ENCODE peak calls at places on chromosomes 4 and X, in six cellular contexts. Q is ovary, G is IMR-90, B is psoas muscle, M is suprapubic skin, N is DND-41. X is an unnamed sample.

GRCh38 chr4:96293806-96294205 is 453.9 kb downstream of the PDHA2 start:
- DNase-seq in B (no peak), Q (no peak), M (no peak), N (no peak), G (no peak), X (no peak)

GRCh38 chr4:122798101-122798500 is 28.5 kb upstream of the FGF2 start:
- DNase-seq in N (no peak), G (peak; percentile 94), M (no peak), Q (peak; percentile 64), B (peak; percentile 23), X (peak; percentile 87)

GRCh38 chr4:148056879-148057278 is 325.0 kb downstream of the ARHGAP10 start:
- DNase-seq in G (peak; percentile 77), M (no peak), Q (no peak), N (no peak), B (peak; percentile 58), X (peak; percentile 58)

GRCh38 chrX:44344194-44344593 is 722 bp upstream of the EFHC2 start:
- DNase-seq in B (peak; percentile 12), M (no peak), Q (peak; percentile 41), N (no peak), G (no peak), X (no peak)

GRCh38 chr4:7200801-7201200 is 8.5 kb downstream of the SORCS2 start:
- DNase-seq in M (peak; percentile 65), G (no peak), B (no peak), Q (peak; percentile 17), N (no peak), X (no peak)

GRCh38 chr4:154507170-154507569 is 15.6 kb upstream of the DCHS2 start:
- DNase-seq in M (no peak), Q (no peak), N (no peak), G (no peak), B (no peak), X (no peak)

GRCh38 chr4:101670897-101671296 is 119.6 kb upstream of the BANK1 start:
- DNase-seq in B (peak; percentile 23), M (no peak), G (no peak), Q (no peak), N (no peak), X (no peak)

GRCh38 chr4:176981074-176981473 is 188.4 kb upstream of the VEGFC start:
- DNase-seq in B (no peak), N (no peak), M (no peak), Q (no peak), G (no peak), X (no peak)

GRCh38 chr4:81566076-81566663 is 94.5 kb upstream of the RASGEF1B start:
- DNase-seq in N (no peak), G (no peak), M (no peak), B (no peak), Q (no peak), X (no peak)

GRCh38 chr4:120915311-120915710 is 7.2 kb downstream of the PRDM5 start:
- DNase-seq in M (no peak), G (no peak), Q (no peak), B (no peak), N (no peak), X (no peak)

GRCh38 chr4:153466637-153467153 is 535 bp downstream of the TMEM131L start:
- DNase-seq in N (no peak), Q (peak; percentile 51), G (no peak), M (no peak), B (no peak), X (no peak)

GRCh38 chrX:774536-774935 is 143.9 kb downstream of the SHOX start:
- DNase-seq in N (no peak), Q (no peak), B (no peak), G (no peak), M (peak; percentile 70), X (no peak)

GRCh38 chrX:79036152-79036551 is 91.0 kb downstream of the P2RY10 start:
- DNase-seq in B (no peak), G (no peak), M (no peak), Q (no peak), N (no peak), X (no peak)

GRCh38 chr4:110516106-110516922 is 40.4 kb downstream of the ENPEP start:
- DNase-seq in N (peak; percentile 85), B (peak; percentile 34), Q (peak; percentile 76), M (no peak), G (peak; percentile 51), X (peak; percentile 41)

GRCh38 chr4:61511716-61512488 is 311.8 kb downstream of the ADGRL3 start:
- DNase-seq in Q (no peak), B (no peak), M (no peak), G (peak; percentile 73), N (no peak), X (no peak)

GRCh38 chrX:17377047-17377692 is 2.2 kb downstream of the NHS start:
- DNase-seq in Q (peak; percentile 66), M (no peak), B (peak; percentile 21), G (peak; percentile 61), N (no peak), X (no peak)

GRCh38 chr4:158769175-158769831 is 477 bp downstream of the FNIP2 start:
- DNase-seq in B (peak; percentile 53), N (no peak), G (no peak), M (peak; percentile 81), Q (peak; percentile 70), X (peak; percentile 23)

GRCh38 chr4:930827-931193 is 1.3 kb downstream of the GAK start:
- DNase-seq in G (no peak), B (no peak), Q (no peak), M (peak; percentile 50), N (no peak), X (no peak)

GRCh38 chr4:169658970-169659735 is 38.8 kb downstream of the CLCN3 start:
- DNase-seq in Q (no peak), M (no peak), N (no peak), B (no peak), G (no peak), X (no peak)

GRCh38 chrX:150324035-150324728 is 38.9 kb upstream of the MAMLD1 start:
- DNase-seq in G (peak; percentile 94), N (no peak), Q (no peak), B (no peak), M (no peak), X (peak; percentile 62)

GRCh38 chrX:94932278-94932965 is 1258.4 kb downstream of the FAM133A start:
- DNase-seq in M (no peak), Q (no peak), N (no peak), G (no peak), B (no peak), X (no peak)

GRCh38 chr4:165464813-165465381 is 86.1 kb downstream of the CPE start:
- DNase-seq in M (no peak), G (peak; percentile 48), Q (no peak), B (no peak), N (peak; percentile 8), X (no peak)

DNA sequence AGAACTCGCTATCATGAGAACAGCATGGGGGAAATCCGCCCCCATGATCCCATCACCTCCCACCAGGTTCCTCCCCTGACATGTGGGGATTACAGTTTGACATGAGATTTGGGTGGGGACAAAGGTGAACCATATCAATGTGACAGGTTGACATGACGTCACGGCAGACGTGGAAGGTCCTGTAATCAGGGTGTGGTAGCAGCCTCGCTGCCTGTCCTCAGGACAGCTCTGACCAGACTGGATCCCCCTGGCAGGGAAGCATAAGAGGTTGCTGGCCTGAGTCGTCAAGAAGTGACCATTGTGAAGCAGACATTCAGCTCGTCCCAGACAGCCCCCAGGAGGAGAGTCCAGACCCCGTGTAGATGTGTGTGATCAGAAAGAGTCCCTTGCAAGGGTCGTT is 104.6 kb downstream of the TNIP2 start:
- DNase-seq in N (no peak), G (no peak), M (no peak), Q (no peak), B (no peak), X (no peak)
- H3K36me3 ChIP-seq in N (peaks cover 78% of the 10 kb centered on the region), G (peaks cover 48% of the 10 kb centered on the region), M (peaks cover 55% of the 10 kb centered on the region), Q (no peaks in the 10 kb centered on the region), B (peaks cover 75% of the 10 kb centered on the region), X (peaks cover 4% of the 10 kb centered on the region)

GRCh38 chr4:46389301-46389761 is 597 bp downstream of the GABRA2 start:
- DNase-seq in M (no peak), B (no peak), G (no peak), N (peak; percentile 7), Q (no peak), X (peak; percentile 12)
- H3K27me3 ChIP-seq in M (peaks cover 49% of the 10 kb centered on the region), B (peaks cover 14% of the 10 kb centered on the region), G (peaks cover 27% of the 10 kb centered on the region), N (no peaks in the 10 kb centered on the region), Q (no peaks in the 10 kb centered on the region), X (peaks cover 17% of the 10 kb centered on the region)

GRCh38 chr4:86306816-86307215 is 53.0 kb downstream of the MAPK10 start:
- DNase-seq in N (no peak), M (no peak), G (peak; percentile 83), B (no peak), Q (no peak), X (no peak)

GRCh38 chr4:86302242-86302641 is 57.6 kb downstream of the MAPK10 start:
- DNase-seq in G (peak; percentile 1), B (no peak), N (no peak), Q (no peak), M (no peak), X (no peak)

GRCh38 chr4:86307432-86307831 is 52.4 kb downstream of the MAPK10 start:
- DNase-seq in G (no peak), Q (no peak), M (no peak), N (no peak), B (no peak), X (no peak)
- H3K4me3 ChIP-seq in G (no peak overlapping the region), Q (no peak overlapping the region), M (no peak overlapping the region), N (no peak overlapping the region), B (no peak overlapping the region), X (no peak overlapping the region)

GRCh38 chr4:102713096-102713495 is 47.7 kb downstream of the MANBA start:
- DNase-seq in B (no peak), G (peak; percentile 78), N (no peak), M (no peak), Q (no peak), X (no peak)
- H3K36me3 ChIP-seq in B (no peaks in the 10 kb centered on the region), G (peaks cover 6% of the 10 kb centered on the region), N (peaks cover 3% of the 10 kb centered on the region), M (peaks cover 6% of the 10 kb centered on the region), Q (no peaks in the 10 kb centered on the region), X (no peaks in the 10 kb centered on the region)

DNA sequence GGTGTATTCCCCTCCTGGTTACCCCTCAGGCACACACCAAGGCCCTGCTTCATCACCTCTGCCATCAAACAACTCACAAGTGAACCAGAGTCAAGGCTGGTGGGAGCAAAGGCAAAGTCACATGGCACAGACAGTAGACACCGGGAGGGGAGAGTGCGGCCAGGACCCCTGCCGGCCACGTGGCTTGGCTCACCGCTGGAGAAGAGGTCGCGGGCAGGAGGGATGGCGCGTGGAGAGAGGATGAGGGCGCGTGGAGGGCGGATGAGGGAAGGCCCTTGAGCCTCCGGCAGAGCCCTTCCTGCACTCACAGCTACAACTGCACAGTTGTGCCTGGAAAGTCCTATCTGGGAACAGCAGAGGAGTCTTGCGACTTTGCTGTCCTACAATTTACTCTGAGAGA is 104.2 kb upstream of the ADRA2C start:
- DNase-seq in M (no peak), N (no peak), Q (no peak), B (no peak), G (no peak), X (no peak)
- H3K27me3 ChIP-seq in M (peaks cover 63% of the 10 kb centered on the region), N (peaks cover 14% of the 10 kb centered on the region), Q (no peaks in the 10 kb centered on the region), B (peaks cover 14% of the 10 kb centered on the region), G (peaks cover 51% of the 10 kb centered on the region), X (no peaks in the 10 kb centered on the region)

X was measured in MG63.